ENCODE peak calls at places on chromosomes 3 and 15, in eight cellular contexts. One of them, this sample, is unnamed.

GRCh38 chr15:69849232-69849610 is 248.5 kb downstream of the TLE3 start:
- DNase-seq in H54: no peak
- DNase-seq in suprapubic skin: no peak
- DNase-seq in heart left ventricle: no peak
- DNase-seq in right lobe of liver: no peak
- DNase-seq in A549: no peak
- DNase-seq in sigmoid colon: no peak
- DNase-seq in IMR-90: peak; percentile 20
- DNase-seq in this sample: no peak

GRCh38 chr3:150165396-150166094 is 194.8 kb upstream of the PFN2 start:
- DNase-seq in right lobe of liver: no peak
- DNase-seq in IMR-90: no peak
- DNase-seq in H54: no peak
- DNase-seq in sigmoid colon: no peak
- DNase-seq in heart left ventricle: no peak
- DNase-seq in A549: no peak
- DNase-seq in suprapubic skin: no peak
- DNase-seq in this sample: no peak

GRCh38 chr3:10637342-10637741 is 132.0 kb upstream of the ATP2B2 start:
- DNase-seq in right lobe of liver: no peak
- DNase-seq in sigmoid colon: no peak
- DNase-seq in H54: no peak
- DNase-seq in suprapubic skin: no peak
- DNase-seq in IMR-90: no peak
- DNase-seq in heart left ventricle: no peak
- DNase-seq in A549: no peak
- DNase-seq in this sample: no peak

GRCh38 chr3:126751611-126752302 is 47.7 kb downstream of the CHCHD6 start:
- DNase-seq in right lobe of liver: no peak
- DNase-seq in H54: no peak
- DNase-seq in heart left ventricle: no peak
- DNase-seq in IMR-90: no peak
- DNase-seq in suprapubic skin: no peak
- DNase-seq in A549: no peak
- DNase-seq in sigmoid colon: no peak
- DNase-seq in this sample: no peak

GRCh38 chr15:97566957-97567356 is 393.5 kb upstream of the ARRDC4 start:
- DNase-seq in right lobe of liver: no peak
- DNase-seq in A549: no peak
- DNase-seq in suprapubic skin: no peak
- DNase-seq in H54: no peak
- DNase-seq in sigmoid colon: no peak
- DNase-seq in IMR-90: no peak
- DNase-seq in heart left ventricle: no peak
- DNase-seq in this sample: no peak

GRCh38 chr3:99823723-99824711 is 6.4 kb downstream of the CMSS1 start:
- DNase-seq in A549: no peak
- DNase-seq in heart left ventricle: no peak
- DNase-seq in H54: no peak
- DNase-seq in sigmoid colon: no peak
- DNase-seq in right lobe of liver: no peak
- DNase-seq in IMR-90: no peak
- DNase-seq in suprapubic skin: no peak
- DNase-seq in this sample: no peak

GRCh38 chr3:57226156-57226555 is 1.4 kb upstream of the APPL1 start:
- DNase-seq in A549: no peak
- DNase-seq in sigmoid colon: no peak
- DNase-seq in IMR-90: no peak
- DNase-seq in heart left ventricle: no peak
- DNase-seq in suprapubic skin: no peak
- DNase-seq in right lobe of liver: no peak
- DNase-seq in H54: no peak
- DNase-seq in this sample: no peak

GRCh38 chr3:115615001-115615447 is 8.3 kb upstream of the GAP43 start:
- DNase-seq in IMR-90: peak; percentile 11
- DNase-seq in heart left ventricle: no peak
- DNase-seq in suprapubic skin: no peak
- DNase-seq in right lobe of liver: no peak
- DNase-seq in H54: peak; percentile 5
- DNase-seq in A549: no peak
- DNase-seq in sigmoid colon: no peak
- DNase-seq in this sample: no peak

GRCh38 chr3:16587047-16587702 is 18.0 kb downstream of the DAZL start:
- DNase-seq in suprapubic skin: no peak
- DNase-seq in A549: no peak
- DNase-seq in heart left ventricle: no peak
- DNase-seq in right lobe of liver: no peak
- DNase-seq in H54: no peak
- DNase-seq in IMR-90: peak; percentile 5
- DNase-seq in sigmoid colon: no peak
- DNase-seq in this sample: no peak

GRCh38 chr15:99644913-99645549 is 79.2 kb downstream of the MEF2A start:
- DNase-seq in A549: no peak
- DNase-seq in H54: no peak
- DNase-seq in heart left ventricle: no peak
- DNase-seq in IMR-90: no peak
- DNase-seq in sigmoid colon: no peak
- DNase-seq in suprapubic skin: no peak
- DNase-seq in right lobe of liver: no peak
- DNase-seq in this sample: no peak

GRCh38 chr15:57019496-57020160 is 101.2 kb downstream of the TCF12 start:
- DNase-seq in sigmoid colon: no peak
- DNase-seq in heart left ventricle: peak; percentile 59
- DNase-seq in suprapubic skin: no peak
- DNase-seq in H54: no peak
- DNase-seq in right lobe of liver: no peak
- DNase-seq in IMR-90: no peak
- DNase-seq in A549: no peak
- DNase-seq in this sample: no peak

GRCh38 chr3:138950006-138950644 is 3.1 kb downstream of the FOXL2NB start:
- DNase-seq in heart left ventricle: no peak
- DNase-seq in A549: no peak
- DNase-seq in IMR-90: peak; percentile 28
- DNase-seq in right lobe of liver: no peak
- DNase-seq in suprapubic skin: no peak
- DNase-seq in H54: no peak
- DNase-seq in sigmoid colon: no peak
- DNase-seq in this sample: no peak

GRCh38 chr3:115186351-115187148 is 39.5 kb upstream of the ZBTB20 start:
- DNase-seq in A549: no peak
- DNase-seq in suprapubic skin: no peak
- DNase-seq in heart left ventricle: no peak
- DNase-seq in sigmoid colon: no peak
- DNase-seq in H54: no peak
- DNase-seq in IMR-90: no peak
- DNase-seq in right lobe of liver: no peak
- DNase-seq in this sample: no peak

GRCh38 chr3:157247391-157247790 is 87.4 kb upstream of the CCNL1 start:
- DNase-seq in A549: no peak
- DNase-seq in IMR-90: no peak
- DNase-seq in heart left ventricle: no peak
- DNase-seq in sigmoid colon: no peak
- DNase-seq in suprapubic skin: no peak
- DNase-seq in H54: no peak
- DNase-seq in right lobe of liver: no peak
- DNase-seq in this sample: no peak

GRCh38 chr3:127614928-127615592 is 13.9 kb upstream of the PODXL2 start:
- DNase-seq in H54: no peak
- DNase-seq in right lobe of liver: no peak
- DNase-seq in IMR-90: no peak
- DNase-seq in sigmoid colon: no peak
- DNase-seq in suprapubic skin: no peak
- DNase-seq in heart left ventricle: no peak
- DNase-seq in A549: no peak
- DNase-seq in this sample: no peak

DNA sequence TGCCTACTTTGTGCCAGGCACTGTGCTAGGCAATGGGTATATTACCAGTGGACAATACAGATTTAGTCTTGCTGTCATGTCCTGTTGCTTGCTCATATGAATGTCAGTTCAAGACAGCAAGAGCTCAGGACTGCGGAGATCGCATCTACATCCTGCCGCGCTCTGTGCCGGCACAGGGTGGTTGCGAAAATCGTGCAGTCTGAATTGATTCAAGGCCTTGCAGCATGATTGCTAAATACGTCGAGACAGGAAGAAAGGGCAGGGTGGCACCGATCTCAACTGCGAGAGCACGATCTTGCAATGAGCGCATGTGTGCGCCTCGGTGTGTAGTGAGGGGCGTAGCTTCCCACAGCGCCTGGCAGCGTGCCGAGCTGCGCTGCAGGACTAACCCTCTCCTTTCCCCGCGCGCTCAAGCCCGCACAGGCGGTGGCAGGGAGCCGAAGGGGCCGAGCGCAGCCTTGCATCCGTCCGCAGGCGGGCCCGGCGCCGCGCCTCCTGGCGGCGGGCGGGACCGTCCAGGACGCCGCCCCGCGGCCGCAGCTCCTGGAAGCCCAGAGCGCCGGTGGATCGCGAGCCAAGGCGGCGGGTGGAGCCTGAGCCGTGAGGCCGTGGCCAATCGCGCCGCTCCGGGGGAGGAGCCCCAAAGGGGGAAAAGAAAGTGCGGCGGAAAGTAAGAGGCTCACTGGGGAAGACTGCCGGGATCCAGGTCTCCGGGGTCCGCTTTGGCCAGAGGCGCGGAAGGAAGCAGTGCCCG is at the start of gene IL1RAP:
- DNase-seq in IMR-90: peak; percentile 88
- DNase-seq in H54: peak; percentile 90
- DNase-seq in A549: peak; percentile 89
- DNase-seq in right lobe of liver: peak; percentile 97
- DNase-seq in sigmoid colon: peak; percentile 94
- DNase-seq in heart left ventricle: peak; percentile 95
- DNase-seq in suprapubic skin: peak; percentile 92
- DNase-seq in this sample: peak; percentile 89
- TF ChIP-seq POLR2A in IMR-90: peak; percentile 56
- TF ChIP-seq POLR2A in H54: peak; percentile 56
- TF ChIP-seq POLR2A in A549: peak; percentile 69
- TF ChIP-seq POLR2A in right lobe of liver: peak; percentile 89
- TF ChIP-seq POLR2A in sigmoid colon: no peak
- TF ChIP-seq POLR2A in heart left ventricle: peak; percentile 84
- TF ChIP-seq POLR2A in suprapubic skin: no peak
- TF ChIP-seq POLR2A in this sample: no peak

GRCh38 chr3:119702530-119703527 is at the start of gene CFAP91:
- DNase-seq in heart left ventricle: peak; percentile 96
- DNase-seq in A549: peak; percentile 90
- DNase-seq in suprapubic skin: peak; percentile 97
- DNase-seq in sigmoid colon: peak; percentile 99
- DNase-seq in H54: peak; percentile 65
- DNase-seq in right lobe of liver: peak; percentile 96
- DNase-seq in IMR-90: peak; percentile 83
- DNase-seq in this sample: peak; percentile 99
- TF ChIP-seq POLR2A in heart left ventricle: no peak
- TF ChIP-seq POLR2A in A549: no peak
- TF ChIP-seq POLR2A in suprapubic skin: no peak
- TF ChIP-seq POLR2A in sigmoid colon: no peak
- TF ChIP-seq POLR2A in H54: no peak
- TF ChIP-seq POLR2A in right lobe of liver: peak; percentile 3
- TF ChIP-seq POLR2A in IMR-90: no peak
- TF ChIP-seq POLR2A in this sample: peak; percentile 57

GRCh38 chr3:133572158-133573053 is 1.1 kb upstream of the CDV3 start:
- DNase-seq in H54: no peak
- DNase-seq in A549: peak; percentile 32
- DNase-seq in sigmoid colon: no peak
- DNase-seq in right lobe of liver: no peak
- DNase-seq in heart left ventricle: no peak
- DNase-seq in suprapubic skin: no peak
- DNase-seq in IMR-90: peak; percentile 53
- DNase-seq in this sample: peak; percentile 44

GRCh38 chr3:133573054-133573628 is 345 bp upstream of the CDV3 start:
- DNase-seq in H54: peak; percentile 68
- DNase-seq in IMR-90: peak; percentile 100
- DNase-seq in heart left ventricle: peak; percentile 100
- DNase-seq in A549: peak; percentile 99
- DNase-seq in suprapubic skin: peak; percentile 100
- DNase-seq in sigmoid colon: peak; percentile 100
- DNase-seq in right lobe of liver: peak; percentile 100
- DNase-seq in this sample: peak; percentile 100

GRCh38 chr3:133574260-133574881 is 885 bp downstream of the CDV3 start:
- DNase-seq in right lobe of liver: peak; percentile 83
- DNase-seq in sigmoid colon: peak; percentile 84
- DNase-seq in suprapubic skin: peak; percentile 86
- DNase-seq in heart left ventricle: peak; percentile 85
- DNase-seq in IMR-90: peak; percentile 80
- DNase-seq in A549: peak; percentile 39
- DNase-seq in H54: no peak
- DNase-seq in this sample: peak; percentile 78

GRCh38 chr3:133575121-133575520 is 1.6 kb downstream of the CDV3 start:
- DNase-seq in A549: no peak
- DNase-seq in heart left ventricle: no peak
- DNase-seq in IMR-90: no peak
- DNase-seq in sigmoid colon: no peak
- DNase-seq in right lobe of liver: no peak
- DNase-seq in H54: no peak
- DNase-seq in suprapubic skin: no peak
- DNase-seq in this sample: no peak

GRCh38 chr3:133573629-133574194 is at the start of gene CDV3:
- DNase-seq in H54: no peak
- DNase-seq in sigmoid colon: no peak
- DNase-seq in suprapubic skin: peak; percentile 78
- DNase-seq in heart left ventricle: peak; percentile 76
- DNase-seq in IMR-90: no peak
- DNase-seq in A549: no peak
- DNase-seq in right lobe of liver: no peak
- DNase-seq in this sample: no peak
- TF ChIP-seq POLR2A in H54: peak; percentile 95
- TF ChIP-seq POLR2A in sigmoid colon: peak; percentile 68
- TF ChIP-seq POLR2A in suprapubic skin: no peak
- TF ChIP-seq POLR2A in heart left ventricle: peak; percentile 68
- TF ChIP-seq POLR2A in IMR-90: peak; percentile 74
- TF ChIP-seq POLR2A in A549: peak; percentile 83
- TF ChIP-seq POLR2A in right lobe of liver: peak; percentile 90
- TF ChIP-seq POLR2A in this sample: peak; percentile 88

GRCh38 chr15:101250931-101251829 is 668 bp downstream of the CHSY1 start:
- DNase-seq in suprapubic skin: peak; percentile 79
- DNase-seq in H54: no peak
- DNase-seq in heart left ventricle: peak; percentile 55
- DNase-seq in A549: peak; percentile 39
- DNase-seq in right lobe of liver: peak; percentile 43
- DNase-seq in IMR-90: no peak
- DNase-seq in sigmoid colon: peak; percentile 76
- DNase-seq in this sample: peak; percentile 66

GRCh38 chr15:101252836-101253235 is 988 bp upstream of the CHSY1 start:
- DNase-seq in IMR-90: no peak
- DNase-seq in heart left ventricle: no peak
- DNase-seq in sigmoid colon: no peak
- DNase-seq in A549: no peak
- DNase-seq in H54: no peak
- DNase-seq in right lobe of liver: no peak
- DNase-seq in suprapubic skin: no peak
- DNase-seq in this sample: no peak

GRCh38 chr15:101254157-101255065 is 2.6 kb upstream of the CHSY1 start:
- DNase-seq in IMR-90: no peak
- DNase-seq in H54: no peak
- DNase-seq in suprapubic skin: no peak
- DNase-seq in right lobe of liver: no peak
- DNase-seq in A549: no peak
- DNase-seq in heart left ventricle: no peak
- DNase-seq in sigmoid colon: no peak
- DNase-seq in this sample: no peak

GRCh38 chr15:101250331-101250730 is 1.5 kb downstream of the CHSY1 start:
- DNase-seq in heart left ventricle: no peak
- DNase-seq in right lobe of liver: no peak
- DNase-seq in A549: no peak
- DNase-seq in H54: peak; percentile 66
- DNase-seq in IMR-90: peak; percentile 78
- DNase-seq in suprapubic skin: no peak
- DNase-seq in sigmoid colon: no peak
- DNase-seq in this sample: no peak

GRCh38 chr15:101251830-101252820 is at the start of gene CHSY1:
- DNase-seq in right lobe of liver: peak; percentile 94
- DNase-seq in heart left ventricle: peak; percentile 96
- DNase-seq in H54: peak; percentile 71
- DNase-seq in sigmoid colon: peak; percentile 97
- DNase-seq in A549: peak; percentile 92
- DNase-seq in suprapubic skin: peak; percentile 95
- DNase-seq in IMR-90: peak; percentile 93
- DNase-seq in this sample: peak; percentile 95
- TF ChIP-seq POLR2A in right lobe of liver: peak; percentile 81
- TF ChIP-seq POLR2A in heart left ventricle: peak; percentile 88
- TF ChIP-seq POLR2A in H54: peak; percentile 92
- TF ChIP-seq POLR2A in sigmoid colon: peak; percentile 61
- TF ChIP-seq POLR2A in A549: peak; percentile 93
- TF ChIP-seq POLR2A in suprapubic skin: peak; percentile 45
- TF ChIP-seq POLR2A in IMR-90: peak; percentile 98
- TF ChIP-seq POLR2A in this sample: peak; percentile 97

This sample was measured in ovary.